ENCODE peak calls at places on chromosome 17, in five cellular contexts. One of them, this sample, is unnamed.

GRCh38 chr17:68248199-68248825 is 469 bp downstream of the AMZ2 start:
- DNase-seq in NCI-H1930: no peak
- DNase-seq in BJ: no peak
- DNase-seq in endothelial cell: no peak
- DNase-seq in left cardiac atrium: peak; percentile 78
- DNase-seq in this sample: peak; percentile 68

GRCh38 chr17:58382108-58382884 is 30.3 kb upstream of the SUPT4H1 start:
- DNase-seq in NCI-H1930: no peak
- DNase-seq in BJ: no peak
- DNase-seq in endothelial cell: no peak
- DNase-seq in left cardiac atrium: no peak
- DNase-seq in this sample: no peak

GRCh38 chr17:44733753-44734152 is 25.0 kb upstream of the ADAM11 start:
- DNase-seq in NCI-H1930: no peak
- DNase-seq in BJ: no peak
- DNase-seq in endothelial cell: peak; percentile 47
- DNase-seq in left cardiac atrium: no peak
- DNase-seq in this sample: peak; percentile 24

GRCh38 chr17:3770471-3770870 is 30.5 kb downstream of the ITGAE start:
- DNase-seq in NCI-H1930: no peak
- DNase-seq in BJ: no peak
- DNase-seq in endothelial cell: no peak
- DNase-seq in left cardiac atrium: no peak
- DNase-seq in this sample: no peak

GRCh38 chr17:66724581-66725341 is 110.2 kb upstream of the CACNG5 start:
- DNase-seq in NCI-H1930: no peak
- DNase-seq in BJ: peak; percentile 5
- DNase-seq in endothelial cell: no peak
- DNase-seq in left cardiac atrium: no peak
- DNase-seq in this sample: no peak

GRCh38 chr17:34579979-34580684 is 750 bp downstream of the TMEM132E start:
- DNase-seq in NCI-H1930: no peak
- DNase-seq in BJ: no peak
- DNase-seq in endothelial cell: peak; percentile 46
- DNase-seq in left cardiac atrium: peak; percentile 59
- DNase-seq in this sample: no peak

GRCh38 chr17:43917348-43918025 is 10.2 kb upstream of the MPP2 start:
- DNase-seq in NCI-H1930: no peak
- DNase-seq in BJ: no peak
- DNase-seq in endothelial cell: peak; percentile 60
- DNase-seq in left cardiac atrium: peak; percentile 51
- DNase-seq in this sample: no peak

GRCh38 chr17:70569131-70569530 is 399.8 kb downstream of the KCNJ2 start:
- DNase-seq in NCI-H1930: no peak
- DNase-seq in BJ: no peak
- DNase-seq in endothelial cell: no peak
- DNase-seq in left cardiac atrium: no peak
- DNase-seq in this sample: no peak

GRCh38 chr17:18997650-18998196 is 6.8 kb downstream of the FAM83G start:
- DNase-seq in NCI-H1930: no peak
- DNase-seq in BJ: no peak
- DNase-seq in endothelial cell: no peak
- DNase-seq in left cardiac atrium: no peak
- DNase-seq in this sample: no peak

GRCh38 chr17:35898283-35899070 is 18.3 kb upstream of the CCL5 start:
- DNase-seq in NCI-H1930: no peak
- DNase-seq in BJ: no peak
- DNase-seq in endothelial cell: no peak
- DNase-seq in left cardiac atrium: no peak
- DNase-seq in this sample: peak; percentile 68

GRCh38 chr17:27544350-27545131 is 86.4 kb upstream of the LGALS9 start:
- DNase-seq in NCI-H1930: no peak
- DNase-seq in BJ: no peak
- DNase-seq in endothelial cell: no peak
- DNase-seq in left cardiac atrium: no peak
- DNase-seq in this sample: peak; percentile 99

GRCh38 chr17:19533718-19534561 is at the start of gene SLC47A1:
- DNase-seq in NCI-H1930: no peak
- DNase-seq in BJ: no peak
- DNase-seq in endothelial cell: peak; percentile 33
- DNase-seq in left cardiac atrium: peak; percentile 29
- DNase-seq in this sample: no peak

GRCh38 chr17:34616148-34616547 is 36.8 kb downstream of the TMEM132E start:
- DNase-seq in NCI-H1930: no peak
- DNase-seq in BJ: no peak
- DNase-seq in endothelial cell: no peak
- DNase-seq in left cardiac atrium: no peak
- DNase-seq in this sample: no peak

GRCh38 chr17:77783991-77784820 is 174.3 kb upstream of the TNRC6C start:
- DNase-seq in NCI-H1930: no peak
- DNase-seq in BJ: no peak
- DNase-seq in endothelial cell: no peak
- DNase-seq in left cardiac atrium: no peak
- DNase-seq in this sample: no peak

GRCh38 chr17:57440522-57441269 is 184.4 kb downstream of the MSI2 start:
- DNase-seq in NCI-H1930: no peak
- DNase-seq in BJ: no peak
- DNase-seq in endothelial cell: peak; percentile 68
- DNase-seq in left cardiac atrium: peak; percentile 87
- DNase-seq in this sample: peak; percentile 25

This sample was measured in OCI-M1.